ENCODE peak calls at places on chromosomes 11 and 22, in six cellular contexts. P is fibroblast of the aortic adventitia; K is activated T-cell treated with anti-CD3 and anti-CD28 coated beads, Interleukin-2, amount 50 U/mL, for 72 hours; I is fibroblast of lung; O is heart right ventricle; W is stimulated activated naive CD8-positive, alpha-beta T cell treated with anti-CD3 and anti-CD28 coated beads, Interleukin-15, amount 100 ng/mL, for 72 hours. X is an unnamed sample.

GRCh38 chr11:2258501-2259465 is 11.6 kb downstream of the ASCL2 start:
- DNase-seq in P (no peak), K (no peak), I (no peak), O (peak), W (no peak), X (no peak)

GRCh38 chr22:33247758-33248157 is 189.6 kb upstream of the SYN3 start:
- DNase-seq in P (peak), K (no peak), I (no peak), O (no peak), W (no peak), X (no peak)

GRCh38 chr11:7348432-7349298 is 97.0 kb downstream of the SYT9 start:
- DNase-seq in P (no peak), K (no peak), I (no peak), O (peak), W (no peak), X (no peak)

GRCh38 chr11:79708319-79708928 is 267.6 kb upstream of the TENM4 start:
- DNase-seq in P (peak), K (no peak), I (peak), O (peak), W (no peak), X (peak)

GRCh38 chr11:117259417-117259816 is 26.9 kb downstream of the RNF214 start:
- DNase-seq in P (peak), K (no peak), I (peak), O (no peak), W (no peak), X (peak)

GRCh38 chr22:29310065-29310862 is 3.8 kb downstream of the GAS2L1 start:
- DNase-seq in P (no peak), K (no peak), I (no peak), O (no peak), W (no peak), X (no peak)

GRCh38 chr11:117720061-117720511 is 76.9 kb downstream of the DSCAML1 start:
- DNase-seq in P (no peak), K (no peak), I (no peak), O (no peak), W (no peak), X (no peak)

GRCh38 chr11:112516261-112516660 is 255.6 kb upstream of the PLET1 start:
- DNase-seq in P (no peak), K (no peak), I (no peak), O (no peak), W (no peak), X (no peak)

GRCh38 chr22:32920032-32920628 is 118.6 kb downstream of the TIMP3 start:
- DNase-seq in P (peak), K (no peak), I (peak), O (peak), W (no peak), X (no peak)

GRCh38 chr11:120952503-120953229 is 71.2 kb upstream of the TBCEL start:
- DNase-seq in P (peak), K (peak), I (peak), O (peak), W (peak), X (peak)

GRCh38 chr11:76380161-76380976 is 563 bp downstream of the THAP12 start:
- DNase-seq in P (peak), K (peak), I (peak), O (peak), W (peak), X (peak)

GRCh38 chr11:1203505-1204271 is 19.2 kb upstream of the MUC5B start:
- DNase-seq in P (no peak), K (no peak), I (no peak), O (no peak), W (no peak), X (no peak)

GRCh38 chr11:130892847-130893246 is 23.4 kb downstream of the SNX19 start:
- DNase-seq in P (no peak), K (no peak), I (no peak), O (no peak), W (no peak), X (no peak)

GRCh38 chr11:22792497-22792896 is 37.1 kb downstream of the SVIP start:
- DNase-seq in P (peak), K (no peak), I (peak), O (no peak), W (no peak), X (peak)

GRCh38 chr11:35180311-35181233 is 41.6 kb downstream of the CD44 start:
- DNase-seq in P (peak), K (no peak), I (no peak), O (no peak), W (no peak), X (peak)

GRCh38 chr11:2535673-2536439 is 91.0 kb downstream of the KCNQ1 start:
- DNase-seq in P (no peak), K (no peak), I (no peak), O (no peak), W (no peak), X (no peak)

GRCh38 chr11:134789104-134789503 is 377.1 kb upstream of the B3GAT1 start:
- DNase-seq in P (no peak), K (no peak), I (no peak), O (no peak), W (no peak), X (no peak)

GRCh38 chr11:120067361-120068113 is 70.4 kb downstream of the TRIM29 start:
- DNase-seq in P (no peak), K (no peak), I (no peak), O (no peak), W (no peak), X (no peak)

GRCh38 chr22:43889366-43890253 is 2.2 kb downstream of the PNPLA5 start:
- DNase-seq in P (peak), K (no peak), I (peak), O (no peak), W (no peak), X (peak)

GRCh38 chr11:126992804-126993111 is 7.8 kb downstream of the KIRREL3 start:
- DNase-seq in P (peak), K (no peak), I (peak), O (no peak), W (no peak), X (peak)

GRCh38 chr11:123519055-123519796 is 89.2 kb downstream of the GRAMD1B start:
- DNase-seq in P (peak), K (no peak), I (no peak), O (no peak), W (no peak), X (peak)

GRCh38 chr22:36238348-36239149 is 778 bp downstream of the APOL2 start:
- DNase-seq in P (no peak), K (peak), I (peak), O (no peak), W (no peak), X (no peak)

GRCh38 chr11:129613076-129613475 is 202.6 kb upstream of the TMEM45B start:
- DNase-seq in P (peak), K (no peak), I (no peak), O (no peak), W (no peak), X (no peak)

GRCh38 chr22:37401401-37401859 is 25.8 kb downstream of the ELFN2 start:
- DNase-seq in P (peak), K (no peak), I (peak), O (peak), W (no peak), X (peak)

X was measured in astrocyte of the spinal cord.